ENCODE peak calls at places on chromosome 14, in six cellular contexts. J is GM12878, T is sigmoid colon, L is stomach, X is ovary, I is H1. W is an unnamed sample. For H3K27me3, the result is how much of the 10 kb centered on the place peaks cover.

GRCh38 chr14:71266994-71267636 is 359.9 kb downstream of the PCNX1 start:
- DNase-seq in L (no peak), T (no peak), J (peak), X (no peak), I (no peak), W (no peak)

GRCh38 chr14:66939409-66939808 is 249.8 kb upstream of the GARIN2 start:
- DNase-seq in T (no peak), J (no peak), X (no peak), I (no peak), L (no peak), W (no peak)

GRCh38 chr14:97873291-97873690 is 1076.1 kb downstream of the VRK1 start:
- DNase-seq in J (no peak), X (no peak), L (no peak), T (no peak), I (no peak), W (no peak)

GRCh38 chr14:31232081-31232480 is 24.5 kb upstream of the HECTD1 start:
- DNase-seq in T (no peak), I (no peak), L (peak), X (no peak), J (no peak), W (peak)

GRCh38 chr14:96567289-96567899 is 65.2 kb downstream of the PAPOLA start:
- DNase-seq in I (no peak), J (no peak), T (no peak), X (no peak), L (no peak), W (no peak)

GRCh38 chr14:39219075-39219499 is 14.6 kb upstream of the MIA2 start:
- DNase-seq in J (no peak), T (no peak), X (no peak), L (no peak), I (no peak), W (no peak)

GRCh38 chr14:98803196-98803595 is 468.8 kb downstream of the BCL11B start:
- DNase-seq in L (no peak), T (no peak), J (no peak), I (no peak), X (no peak), W (no peak)

GRCh38 chr14:102777711-102778615 is 714 bp downstream of the TRAF3 start:
- DNase-seq in J (no peak), I (no peak), L (no peak), T (no peak), X (peak), W (peak)

GRCh38 chr14:21748869-21749303 is 75.3 kb upstream of the OR4E1 start:
- DNase-seq in I (peak), L (no peak), X (no peak), J (no peak), T (no peak), W (peak)

GRCh38 chr14:64637735-64638473 is 66.3 kb upstream of the PLEKHG3 start:
- DNase-seq in X (no peak), J (no peak), L (no peak), I (no peak), T (no peak), W (no peak)

GRCh38 chr14:56339855-56340701 is 221.9 kb downstream of the PELI2 start:
- DNase-seq in I (peak), X (peak), J (no peak), L (peak), T (peak), W (peak)

GRCh38 chr14:75119056-75119455 is 7.8 kb downstream of the NEK9 start:
- DNase-seq in L (no peak), X (no peak), J (no peak), I (no peak), T (no peak), W (no peak)

GRCh38 chr14:100078997-100079561 is 13.9 kb downstream of the EVL start:
- DNase-seq in J (no peak), X (no peak), I (peak), T (no peak), L (peak), W (peak)

GRCh38 chr14:70816525-70816924 is 7.2 kb upstream of the MAP3K9 start:
- DNase-seq in T (no peak), L (no peak), J (no peak), I (peak), X (no peak), W (no peak)

GRCh38 chr14:101202627-101203404 is 299.3 kb upstream of the RTL1 start:
- DNase-seq in I (peak), X (no peak), T (peak), L (peak), J (no peak), W (no peak)

GRCh38 chr14:44369401-44370123 is 137.5 kb downstream of the FSCB start:
- DNase-seq in X (no peak), J (no peak), L (no peak), I (no peak), T (no peak), W (no peak)

GRCh38 chr14:68473794-68474193 is 319.1 kb downstream of the ZFP36L1 start:
- DNase-seq in T (no peak), I (no peak), X (no peak), L (no peak), J (no peak), W (no peak)

GRCh38 chr14:54169254-54169924 is 212.8 kb upstream of the BMP4 start:
- DNase-seq in J (no peak), I (no peak), L (no peak), T (no peak), X (no peak), W (no peak)

GRCh38 chr14:102733326-102733725 is 43.9 kb upstream of the TRAF3 start:
- DNase-seq in X (no peak), I (no peak), J (no peak), T (no peak), L (no peak), W (no peak)

GRCh38 chr14:46482200-46482599 is 169.4 kb downstream of the RPL10L start:
- DNase-seq in T (no peak), J (no peak), I (no peak), X (no peak), L (no peak), W (no peak)

GRCh38 chr14:95431199-95432145 is 85.0 kb downstream of the SYNE3 start:
- DNase-seq in J (no peak), L (no peak), T (no peak), X (no peak), I (peak), W (no peak)

GRCh38 chr14:77140937-77141591 is 527 bp downstream of the ZDHHC22 start:
- DNase-seq in I (peak), L (no peak), T (no peak), J (no peak), X (no peak), W (no peak)

GRCh38 chr14:106586098-106586704 is 1059.8 kb downstream of the TMEM121 start:
- DNase-seq in X (no peak), L (peak), T (no peak), J (no peak), I (peak), W (peak)

GRCh38 chr14:68526420-68527105 is 266.3 kb downstream of the ZFP36L1 start:
- DNase-seq in X (no peak), I (no peak), J (no peak), T (no peak), L (peak), W (no peak)

GRCh38 chr14:39175445-39176262 is 600 bp downstream of the PNN start:
- DNase-seq in L (no peak), X (no peak), T (no peak), J (no peak), I (no peak), W (no peak)

GRCh38 chr14:61528591-61529021 is 166.7 kb upstream of the HIF1A start:
- DNase-seq in L (no peak), T (no peak), I (no peak), X (no peak), J (no peak), W (no peak)

GRCh38 chr14:53108292-53108937 is 44.7 kb downstream of the DDHD1 start:
- DNase-seq in T (no peak), X (no peak), I (no peak), L (no peak), J (no peak), W (no peak)

GRCh38 chr14:54920052-54920451 is 17.4 kb upstream of the GCH1 start:
- DNase-seq in X (no peak), L (no peak), J (no peak), T (no peak), I (no peak), W (no peak)

GRCh38 chr14:78170203-78170602 is at the start of gene NRXN3:
- DNase-seq in T (no peak), J (no peak), X (no peak), L (no peak), I (peak), W (peak)

GRCh38 chr14:66281036-66281776 is 205.0 kb upstream of the CCDC196 start:
- DNase-seq in J (no peak), X (no peak), L (no peak), I (no peak), T (peak), W (no peak)

GRCh38 chr14:56216631-56217379 is 98.6 kb downstream of the PELI2 start:
- DNase-seq in J (no peak), T (no peak), I (no peak), X (peak), L (peak), W (peak)

GRCh38 chr14:65184032-65184764 is 81.9 kb upstream of the MAX start:
- DNase-seq in T (no peak), L (no peak), J (no peak), X (no peak), I (no peak), W (no peak)

GRCh38 chr14:55536208-55536708 is 43.7 kb upstream of the KTN1 start:
- DNase-seq in T (no peak), J (no peak), I (no peak), L (no peak), X (no peak), W (no peak)

GRCh38 chr14:101780887-101781239 is 19.4 kb downstream of the PPP2R5C start:
- DNase-seq in L (no peak), X (no peak), I (peak), J (no peak), T (no peak), W (peak)

DNA sequence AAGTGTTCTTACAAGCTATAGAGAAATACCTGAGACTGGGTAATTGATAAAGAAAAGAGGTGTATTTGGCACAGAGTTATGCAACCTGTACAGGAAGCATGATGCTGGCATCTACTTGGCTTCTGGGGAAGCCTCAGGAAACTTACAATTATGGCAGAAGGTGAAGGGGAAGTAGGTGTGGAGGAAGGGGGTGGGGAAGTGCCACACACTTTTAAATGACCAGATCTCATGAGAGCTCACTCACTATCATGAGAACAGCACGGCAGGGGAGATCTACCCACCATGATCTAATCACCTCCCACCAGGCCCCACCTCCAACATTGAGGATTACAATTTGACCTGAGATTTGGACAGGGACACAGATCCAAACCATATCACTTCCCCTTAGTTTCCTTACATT is 32.8 kb downstream of the TSHR start:
- DNase-seq in I (no peak), T (no peak), X (no peak), J (no peak), L (no peak), W (no peak)
- H3K27me3 ChIP-seq in I (under half), T (under half), X (under half), J (under half), L (under half), W (under half)

GRCh38 chr14:51967521-51967920 is 21.8 kb upstream of the RTRAF start:
- DNase-seq in X (no peak), J (no peak), T (no peak), I (no peak), L (no peak), W (no peak)
- TF ChIP-seq POLR2A in X (no peak), J (no peak), T (no peak), I (no peak), L (no peak), W (no peak)

DNA sequence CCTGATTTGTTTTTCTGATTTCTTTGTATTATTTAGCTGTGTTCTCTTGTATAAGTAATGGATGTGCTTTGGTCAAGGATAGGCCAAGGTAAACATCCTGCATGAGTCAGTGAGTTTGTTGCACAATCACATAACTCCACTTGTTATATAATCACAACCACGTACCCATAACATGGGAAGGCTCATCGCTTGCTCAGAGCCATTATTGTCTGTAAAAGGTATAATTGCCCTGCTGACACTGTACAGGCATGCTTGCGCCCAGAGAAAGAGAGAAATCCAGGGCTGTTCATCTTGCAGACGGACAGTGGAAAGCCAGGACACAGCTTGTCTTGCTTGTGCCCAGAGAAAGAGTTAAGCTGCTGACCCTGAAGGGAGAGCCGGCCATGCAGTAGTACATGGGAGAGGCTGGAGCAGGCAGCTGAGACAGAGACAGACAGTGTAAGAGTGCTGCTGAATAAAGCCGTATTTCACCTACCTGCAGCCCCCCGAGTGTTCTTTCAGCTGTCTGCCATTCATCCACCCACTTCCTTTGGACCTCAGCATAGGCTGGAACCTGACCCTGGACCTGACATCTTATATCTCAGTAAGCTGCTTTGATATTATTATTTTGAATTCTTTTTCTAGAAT is 174.7 kb upstream of the DAAM1 start:
- DNase-seq in J (no peak), I (no peak), T (no peak), L (no peak), X (no peak), W (no peak)
- TF ChIP-seq EP300 in J (no peak), I (no peak), T (no peak), L (no peak), X (no peak), W (no peak)

GRCh38 chr14:24710403-24711063 is 76.5 kb upstream of the GZMB start:
- DNase-seq in J (no peak), T (no peak), I (peak), L (peak), X (peak), W (peak)
- H3K27me3 ChIP-seq in J (under half), T (under half), I (under half), L (under half), X (under half), W (under half)

GRCh38 chr14:35404246-35404495 is 378 bp downstream of the NFKBIA start:
- DNase-seq in X (no peak), I (no peak), J (no peak), L (no peak), T (no peak), W (no peak)

GRCh38 chr14:35403085-35403396 is 1.5 kb downstream of the NFKBIA start:
- DNase-seq in T (peak), X (peak), J (no peak), I (no peak), L (no peak), W (peak)

GRCh38 chr14:35402323-35403084 is 2.0 kb downstream of the NFKBIA start:
- DNase-seq in J (no peak), I (no peak), T (peak), L (no peak), X (no peak), W (peak)

GRCh38 chr14:35404496-35405303 is at the start of gene NFKBIA:
- DNase-seq in L (peak), I (peak), T (peak), J (peak), X (peak), W (peak)

GRCh38 chr14:35403397-35404245 is 928 bp downstream of the NFKBIA start:
- DNase-seq in T (peak), I (peak), J (no peak), X (peak), L (peak), W (peak)
- TF ChIP-seq POLR2A in T (no peak), I (peak), J (peak), X (peak), L (no peak), W (peak)

GRCh38 chr14:81936902-81937301 is 403.2 kb upstream of the SEL1L start:
- DNase-seq in L (no peak), J (no peak), X (no peak), I (no peak), T (no peak), W (no peak)

GRCh38 chr14:81940636-81941035 is 407.0 kb upstream of the SEL1L start:
- DNase-seq in J (no peak), T (no peak), I (no peak), X (no peak), L (no peak), W (no peak)

GRCh38 chr14:81938341-81938740 is 404.7 kb upstream of the SEL1L start:
- DNase-seq in X (no peak), J (no peak), T (no peak), I (no peak), L (no peak), W (no peak)

GRCh38 chr14:81931828-81932227 is 398.2 kb upstream of the SEL1L start:
- DNase-seq in T (no peak), J (no peak), L (no peak), X (no peak), I (no peak), W (no peak)

GRCh38 chr14:81936348-81936747 is 402.7 kb upstream of the SEL1L start:
- DNase-seq in J (no peak), T (no peak), X (no peak), L (no peak), I (no peak), W (no peak)
- TF ChIP-seq EP300 in J (no peak), T (no peak), X (no peak), L (no peak), I (no peak), W (no peak)

W was measured in transverse colon.